ENCODE peak calls at places on chromosome 16, in six cellular contexts. W is EH; Q is thoracic aorta; T is NCI-H2029; H is AG20443; G is activated CD4-positive, alpha-beta T cell treated with anti-CD3 and anti-CD28 coated beads, Interleukin-2, amount 50 U/mL, for 1 hour. Y is an unnamed sample.
A peak's percentile ranks its signal among the peaks of the same experiment; 100 is the strongest.

GRCh38 chr16:72027669-72028378 is 19.3 kb downstream of the DHODH start:
- DNase-seq in G (no peak), Q (no peak), W (no peak), T (no peak), H (no peak), Y (no peak)

GRCh38 chr16:78362736-78363135 is 263.3 kb downstream of the WWOX start:
- DNase-seq in G (no peak), W (no peak), T (no peak), Q (no peak), H (no peak), Y (no peak)

GRCh38 chr16:67562918-67563707 is 787 bp downstream of the CTCF start:
- DNase-seq in T (no peak), H (peak; percentile 56), W (peak; percentile 72), Q (no peak), G (peak; percentile 59), Y (no peak)

GRCh38 chr16:76535-77272 is 1.3 kb upstream of the MPG start:
- DNase-seq in G (no peak), T (peak; percentile 16), H (peak; percentile 85), Q (peak; percentile 74), W (peak; percentile 91), Y (peak; percentile 7)

GRCh38 chr16:23524001-23524400 is 13.7 kb upstream of the GGA2 start:
- DNase-seq in H (no peak), G (no peak), W (no peak), T (no peak), Q (no peak), Y (no peak)

GRCh38 chr16:54589326-54589725 is 302.7 kb upstream of the IRX3 start:
- DNase-seq in T (no peak), Q (no peak), G (no peak), W (no peak), H (no peak), Y (no peak)

GRCh38 chr16:69406780-69407331 is 17.6 kb upstream of the CYB5B start:
- DNase-seq in T (no peak), H (no peak), W (peak; percentile 13), Q (no peak), G (no peak), Y (no peak)

GRCh38 chr16:24858219-24859041 is 12.7 kb downstream of the SLC5A11 start:
- DNase-seq in T (no peak), H (peak; percentile 83), Q (no peak), G (peak; percentile 46), W (peak; percentile 76), Y (peak; percentile 9)

GRCh38 chr16:65959978-65960377 is 406.5 kb upstream of the CDH5 start:
- DNase-seq in G (no peak), T (no peak), W (no peak), Q (no peak), H (no peak), Y (no peak)

GRCh38 chr16:83839561-83839960 is 31.8 kb downstream of the HSBP1 start:
- DNase-seq in H (no peak), T (no peak), G (no peak), Q (no peak), W (no peak), Y (no peak)

GRCh38 chr16:70711211-70711978 is 25.5 kb upstream of the MTSS2 start:
- DNase-seq in G (no peak), Q (no peak), W (no peak), T (no peak), H (no peak), Y (no peak)

GRCh38 chr16:31149332-31149731 is 534 bp downstream of the PRSS36 start:
- DNase-seq in H (no peak), W (no peak), T (no peak), G (no peak), Q (no peak), Y (no peak)

GRCh38 chr16:85659805-85660511 is 28.8 kb downstream of the GINS2 start:
- DNase-seq in H (peak; percentile 91), G (peak; percentile 61), T (peak; percentile 27), W (peak; percentile 61), Q (no peak), Y (peak; percentile 36)

GRCh38 chr16:46687486-46687885 is 1.5 kb downstream of the VPS35 start:
- DNase-seq in H (no peak), W (no peak), G (no peak), T (no peak), Q (no peak), Y (no peak)

GRCh38 chr16:55120408-55120807 is 189.7 kb downstream of the IRX5 start:
- DNase-seq in G (no peak), H (peak; percentile 48), T (no peak), W (no peak), Q (no peak), Y (no peak)

GRCh38 chr16:10765772-10766171 is 22.1 kb downstream of the NUBP1 start:
- DNase-seq in W (no peak), H (no peak), G (no peak), Q (no peak), T (no peak), Y (no peak)

GRCh38 chr16:67853670-67854069 is 6.2 kb upstream of the CENPT start:
- DNase-seq in T (no peak), G (no peak), H (no peak), Q (no peak), W (no peak), Y (no peak)

GRCh38 chr16:57574086-57574485 is 31.6 kb downstream of the ADGRG5 start:
- DNase-seq in G (no peak), H (no peak), W (no peak), T (no peak), Q (no peak), Y (no peak)

GRCh38 chr16:28990375-28991040 is 5.7 kb downstream of the LAT start:
- DNase-seq in G (peak; percentile 59), W (no peak), H (no peak), Q (no peak), T (no peak), Y (no peak)

GRCh38 chr16:50602531-50603205 is 54.5 kb downstream of the NKD1 start:
- DNase-seq in G (peak; percentile 50), H (no peak), T (peak; percentile 32), W (no peak), Q (no peak), Y (no peak)

GRCh38 chr16:13909872-13910303 is 10.1 kb upstream of the ERCC4 start:
- DNase-seq in H (peak; percentile 57), G (no peak), Q (peak; percentile 58), T (no peak), W (peak; percentile 24), Y (no peak)

GRCh38 chr16:31063495-31063842 is 10.6 kb downstream of the ZNF668 start:
- DNase-seq in W (no peak), T (no peak), Q (no peak), G (no peak), H (no peak), Y (no peak)

GRCh38 chr16:82078125-82078524 is 43.1 kb downstream of the HSD17B2 start:
- DNase-seq in G (no peak), Q (no peak), W (no peak), H (no peak), T (no peak), Y (no peak)

GRCh38 chr16:56190903-56191806 is at the start of gene GNAO1:
- DNase-seq in W (peak; percentile 81), T (peak; percentile 71), G (peak; percentile 57), Q (no peak), H (peak; percentile 91), Y (no peak)

GRCh38 chr16:9612267-9612666 is 520.8 kb downstream of the HAPSTR1 start:
- DNase-seq in W (no peak), T (no peak), H (no peak), G (no peak), Q (no peak), Y (no peak)

GRCh38 chr16:71722801-71723536 is 1.5 kb downstream of the PHLPP2 start:
- DNase-seq in H (peak; percentile 88), T (peak; percentile 13), Q (peak; percentile 8), G (peak; percentile 35), W (peak; percentile 81), Y (no peak)

GRCh38 chr16:52467753-52468152 is 79.2 kb downstream of the TOX3 start:
- DNase-seq in H (no peak), G (no peak), Q (no peak), T (no peak), W (no peak), Y (no peak)

GRCh38 chr16:12439443-12440232 is 364.0 kb downstream of the CPPED1 start:
- DNase-seq in Q (no peak), T (peak; percentile 75), W (no peak), H (no peak), G (no peak), Y (no peak)

GRCh38 chr16:54126907-54127306 is 159.7 kb downstream of the IRX3 start:
- DNase-seq in G (no peak), Q (no peak), H (no peak), T (no peak), W (no peak), Y (no peak)

GRCh38 chr16:63129411-63130125 is 1093.3 kb upstream of the CDH8 start:
- DNase-seq in W (no peak), G (no peak), Q (no peak), T (no peak), H (no peak), Y (no peak)

GRCh38 chr16:54489225-54489781 is 202.7 kb upstream of the IRX3 start:
- DNase-seq in W (no peak), T (peak; percentile 33), H (no peak), G (no peak), Q (no peak), Y (no peak)

GRCh38 chr16:84929421-84930297 is 81.7 kb downstream of the ZDHHC7 start:
- DNase-seq in H (no peak), G (no peak), T (no peak), Q (no peak), W (no peak), Y (no peak)

GRCh38 chr16:85303354-85303883 is 191.1 kb upstream of the CIBAR2 start:
- DNase-seq in W (no peak), Q (no peak), T (no peak), G (peak; percentile 70), H (peak; percentile 61), Y (peak; percentile 34)

GRCh38 chr16:58451945-58452401 is 48.0 kb upstream of the NDRG4 start:
- DNase-seq in W (peak; percentile 42), T (no peak), H (no peak), G (no peak), Q (no peak), Y (no peak)

GRCh38 chr16:12276631-12277030 is 300.1 kb downstream of the SNX29 start:
- DNase-seq in T (no peak), W (peak; percentile 33), H (no peak), Q (no peak), G (no peak), Y (no peak)

GRCh38 chr16:81265658-81266451 is 27.4 kb downstream of the BCO1 start:
- DNase-seq in H (peak; percentile 51), W (peak; percentile 41), G (no peak), Q (no peak), T (no peak), Y (no peak)

GRCh38 chr16:58098207-58099096 is 30.7 kb downstream of the CFAP20 start:
- DNase-seq in H (peak; percentile 91), Q (no peak), G (no peak), T (no peak), W (peak; percentile 78), Y (no peak)

Y was measured in AML-193.